ENCODE peak calls at places on chromosomes 1 and 21, in seven cellular contexts. Q, U, G, Y, E, H and X are unnamed samples.

GRCh38 chr1:230699716-230700115 is 14.2 kb downstream of the AGT start:
- DNase-seq in Q (no peak), U (no peak), G (no peak), Y (no peak), E (no peak), H (no peak), X (no peak)

GRCh38 chr1:161962094-161962887 is 61.4 kb downstream of the OLFML2B start:
- DNase-seq in Q (no peak), U (no peak), G (no peak), Y (no peak), E (no peak), H (peak; percentile 87), X (no peak)

GRCh38 chr1:218829143-218829542 is 344.5 kb upstream of the LYPLAL1 start:
- DNase-seq in Q (no peak), U (no peak), G (no peak), Y (no peak), E (no peak), H (peak; percentile 13), X (no peak)

GRCh38 chr1:36400514-36400824 is 2.8 kb upstream of the LSM10 start:
- DNase-seq in Q (no peak), U (no peak), G (no peak), Y (no peak), E (no peak), H (no peak), X (no peak)

GRCh38 chr1:63773815-63774616 is at the start of gene ROR1:
- DNase-seq in Q (no peak), U (peak; percentile 82), G (peak; percentile 89), Y (peak; percentile 92), E (peak; percentile 93), H (peak; percentile 76), X (no peak)

GRCh38 chr1:230382060-230382491 is 44.1 kb downstream of the PGBD5 start:
- DNase-seq in Q (no peak), U (no peak), G (no peak), Y (peak; percentile 33), E (no peak), H (no peak), X (no peak)

GRCh38 chr1:117859901-117860300 is 69.5 kb downstream of the GDAP2 start:
- DNase-seq in Q (no peak), U (no peak), G (no peak), Y (no peak), E (no peak), H (no peak), X (no peak)

GRCh38 chr1:243286409-243287127 is 30.7 kb downstream of the SDCCAG8 start:
- DNase-seq in Q (no peak), U (no peak), G (no peak), Y (no peak), E (no peak), H (peak; percentile 63), X (no peak)

GRCh38 chr1:224333939-224334701 is 4.1 kb upstream of the NVL start:
- DNase-seq in Q (no peak), U (no peak), G (no peak), Y (no peak), E (no peak), H (peak; percentile 47), X (no peak)

GRCh38 chr1:179774033-179774432 is 30.9 kb downstream of the FAM163A start:
- DNase-seq in Q (no peak), U (no peak), G (no peak), Y (no peak), E (no peak), H (no peak), X (no peak)

GRCh38 chr1:14090062-14090461 is 390.1 kb downstream of the PRDM2 start:
- DNase-seq in Q (no peak), U (no peak), G (no peak), Y (no peak), E (no peak), H (no peak), X (no peak)

GRCh38 chr1:54995835-54996234 is 2.9 kb upstream of the BSND start:
- DNase-seq in Q (no peak), U (no peak), G (no peak), Y (no peak), E (no peak), H (no peak), X (no peak)

GRCh38 chr1:245611251-245611650 is 456.5 kb downstream of the KIF26B start:
- DNase-seq in Q (no peak), U (no peak), G (no peak), Y (no peak), E (no peak), H (no peak), X (no peak)

GRCh38 chr1:231420299-231420958 is 1.7 kb downstream of the EGLN1 start:
- DNase-seq in Q (no peak), U (no peak), G (no peak), Y (no peak), E (no peak), H (peak; percentile 32), X (no peak)

GRCh38 chr1:160006312-160006940 is 25.4 kb downstream of the PIGM start:
- DNase-seq in Q (no peak), U (peak; percentile 74), G (peak; percentile 82), Y (peak; percentile 76), E (peak; percentile 82), H (peak; percentile 62), X (no peak)

GRCh38 chr1:46517010-46517600 is 27.5 kb downstream of the DMBX1 start:
- DNase-seq in Q (no peak), U (peak; percentile 88), G (peak; percentile 82), Y (peak; percentile 81), E (peak; percentile 90), H (no peak), X (no peak)

GRCh38 chr1:92125204-92125603 is 45.1 kb downstream of the BTBD8 start:
- DNase-seq in Q (no peak), U (no peak), G (no peak), Y (no peak), E (no peak), H (no peak), X (no peak)

GRCh38 chr1:225963735-225964530 is 22.9 kb upstream of the LEFTY2 start:
- DNase-seq in Q (no peak), U (no peak), G (no peak), Y (no peak), E (no peak), H (no peak), X (no peak)

GRCh38 chr21:41947596-41948403 is 6.0 kb downstream of the C2CD2 start:
- DNase-seq in Q (no peak), U (no peak), G (no peak), Y (no peak), E (no peak), H (peak; percentile 43), X (no peak)

GRCh38 chr1:164637461-164638375 is 78.7 kb downstream of the PBX1 start:
- DNase-seq in Q (no peak), U (no peak), G (no peak), Y (peak; percentile 83), E (peak; percentile 66), H (peak; percentile 84), X (no peak)

GRCh38 chr1:41862411-41863221 is 56.1 kb downstream of the HIVEP3 start:
- DNase-seq in Q (no peak), U (no peak), G (no peak), Y (no peak), E (no peak), H (peak; percentile 91), X (no peak)

GRCh38 chr1:6603424-6603850 is 768 bp upstream of the KLHL21 start:
- DNase-seq in Q (no peak), U (no peak), G (peak; percentile 65), Y (peak; percentile 60), E (peak; percentile 61), H (peak; percentile 79), X (no peak)

GRCh38 chr21:44709426-44710293 is 1.7 kb downstream of the TSPEAR start:
- DNase-seq in Q (no peak), U (no peak), G (no peak), Y (no peak), E (no peak), H (peak; percentile 0), X (peak; percentile 64)

DNA sequence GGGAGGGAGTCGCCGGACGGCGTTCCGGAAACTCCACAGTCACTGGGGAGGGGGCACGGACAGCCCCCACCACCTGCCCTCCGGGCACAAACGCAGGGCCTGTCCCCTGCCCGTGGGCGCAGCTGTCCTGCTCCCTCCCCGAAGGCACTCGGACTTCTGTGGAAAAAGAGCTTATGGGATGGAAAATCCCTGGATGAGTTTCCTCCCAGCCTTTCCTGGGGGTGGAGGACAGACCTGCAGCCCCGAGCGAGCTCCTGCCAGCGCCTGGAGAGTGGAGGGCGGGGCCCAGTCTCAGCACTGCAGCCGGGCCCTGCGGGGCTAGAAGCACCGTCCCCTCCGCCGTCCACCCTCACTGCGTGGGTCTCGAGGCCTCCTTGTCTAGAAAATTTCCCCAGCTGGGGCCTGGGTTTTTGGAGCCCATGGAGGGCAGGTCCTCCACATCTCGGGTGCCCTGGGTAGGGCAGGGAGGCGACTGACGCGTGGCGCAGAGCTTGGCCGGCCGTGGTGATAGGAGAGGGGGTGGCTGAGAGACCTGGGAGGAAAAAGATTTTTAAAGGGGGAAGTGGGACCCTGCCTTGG is 6.5 kb upstream of the COL6A1 start:
- DNase-seq in Q (no peak), U (no peak), G (peak; percentile 57), Y (no peak), E (peak; percentile 31), H (peak; percentile 43), X (no peak)
- TF ChIP-seq POLR2A in Q (peak; percentile 25), U (no peak), G (no peak), Y (no peak), E (no peak), H (no peak), X (peak; percentile 12)

GRCh38 chr1:33247537-33247936 is 8.8 kb upstream of the ZNF362 start:
- DNase-seq in Q (no peak), U (no peak), G (no peak), Y (no peak), E (no peak), H (no peak), X (no peak)
- H3K9me3 ChIP-seq in Q (no peaks in the 10 kb centered on the region), U (no peaks in the 10 kb centered on the region), G (no peaks in the 10 kb centered on the region), Y (no peaks in the 10 kb centered on the region), E (no peaks in the 10 kb centered on the region), H (peaks cover 2% of the 10 kb centered on the region), X (no peaks in the 10 kb centered on the region)

DNA sequence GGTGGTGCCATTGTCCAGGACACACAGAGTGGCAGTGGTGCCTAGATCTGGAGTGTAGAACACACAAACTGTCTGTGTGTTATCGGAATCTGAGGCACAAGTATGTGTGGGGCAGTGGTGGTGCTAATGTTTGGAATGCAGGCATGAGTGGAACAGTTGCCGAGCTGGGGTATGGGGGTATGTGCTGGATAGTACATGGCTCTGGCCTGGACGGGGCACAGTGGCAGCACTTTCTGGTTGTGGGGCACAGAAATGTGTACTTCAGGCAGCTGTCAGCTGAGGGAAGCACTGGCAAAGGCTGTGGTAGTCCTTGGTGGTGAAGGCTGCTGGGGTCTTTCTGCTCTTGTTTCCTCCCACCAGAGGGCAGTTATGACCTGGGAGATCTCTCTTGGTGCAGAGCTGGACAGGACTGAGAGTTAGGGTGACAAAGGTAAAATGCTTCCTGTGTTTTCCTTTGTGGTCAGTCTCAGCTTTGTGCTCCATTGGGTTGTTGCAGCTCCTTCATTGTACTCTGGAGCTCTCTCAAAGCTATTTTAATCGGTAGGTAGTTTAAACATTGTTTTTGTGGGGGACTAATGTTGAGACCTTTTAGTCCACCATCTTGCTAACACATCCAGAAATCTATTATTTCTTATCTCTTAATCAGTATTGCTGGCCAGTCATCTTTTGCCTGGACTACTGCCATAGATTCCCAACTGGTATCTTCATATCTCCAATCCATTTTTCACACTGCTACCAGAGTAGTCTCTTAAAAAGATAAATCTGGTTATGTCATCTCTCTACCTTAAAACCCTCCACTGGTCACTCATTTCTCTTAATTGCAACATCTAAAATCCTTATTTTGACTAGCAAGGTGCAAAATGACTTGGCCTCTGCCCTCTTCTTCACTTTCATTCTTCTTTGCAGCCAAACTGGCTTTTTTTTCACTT is 83.9 kb upstream of the NBPF4 start:
- DNase-seq in Q (no peak), U (no peak), G (no peak), Y (no peak), E (no peak), H (no peak), X (no peak)
- H3K4me3 ChIP-seq in Q (no peak overlapping the region), U (no peak overlapping the region), G (no peak overlapping the region), Y (no peak overlapping the region), E (no peak overlapping the region), H (no peak overlapping the region), X (no peak overlapping the region)

GRCh38 chr1:153541641-153542569 is 1.2 kb upstream of the S100A5 start:
- DNase-seq in Q (no peak), U (no peak), G (no peak), Y (no peak), E (no peak), H (no peak), X (no peak)
- TF ChIP-seq POLR2A in Q (no peak), U (no peak), G (no peak), Y (no peak), E (no peak), H (no peak), X (no peak)